ENCODE peak calls at places on chromosome X, in five cellular contexts. B, S, L, E and N are unnamed samples.

GRCh38 chrX:36867143-36867542 is 141.0 kb upstream of the FAM47C start:
- DNase-seq in L (no peak), S (peak; percentile 9), B (peak; percentile 2), E (peak; percentile 46), N (peak; percentile 2)

GRCh38 chrX:153410328-153410727 is 944 bp upstream of the ZFP92 start:
- DNase-seq in B (no peak), S (no peak), L (no peak), E (no peak), N (no peak)

GRCh38 chrX:101595739-101596419 is 21.9 kb downstream of the ARMCX6 start:
- DNase-seq in L (no peak), S (peak; percentile 79), E (peak; percentile 60), B (peak; percentile 64), N (peak; percentile 41)

GRCh38 chrX:38215141-38215540 is 5.5 kb downstream of the SRPX start:
- DNase-seq in E (no peak), S (no peak), B (peak; percentile 90), L (no peak), N (no peak)

GRCh38 chrX:136380010-136380769 is 79.4 kb downstream of the ADGRG4 start:
- DNase-seq in L (no peak), B (no peak), E (no peak), S (no peak), N (no peak)

GRCh38 chrX:100368167-100368566 is 41.9 kb downstream of the PCDH19 start:
- DNase-seq in L (no peak), S (no peak), B (no peak), E (peak; percentile 42), N (peak; percentile 12)

GRCh38 chrX:139759637-139760036 is 51.7 kb upstream of the MCF2 start:
- DNase-seq in L (no peak), S (peak; percentile 27), B (peak; percentile 14), E (peak; percentile 24), N (no peak)

GRCh38 chrX:9597361-9598035 is 132.6 kb downstream of the TBL1X start:
- DNase-seq in E (no peak), B (no peak), S (no peak), L (no peak), N (no peak)

GRCh38 chrX:139642241-139642927 is 65.6 kb downstream of the MCF2 start:
- DNase-seq in S (no peak), B (peak; percentile 36), E (peak; percentile 71), L (no peak), N (no peak)

GRCh38 chrX:107205770-107206696 is at the start of the genes DNAAF6 and NUP62CL:
- DNase-seq in S (no peak), E (peak; percentile 93), L (peak; percentile 55), B (peak; percentile 18), N (peak; percentile 55)

GRCh38 chrX:153456161-153456560 is 10.3 kb upstream of the TREX2 start:
- DNase-seq in B (no peak), E (no peak), S (no peak), L (peak; percentile 62), N (no peak)

GRCh38 chrX:15471016-15471415 is 22.1 kb downstream of the PIR start:
- DNase-seq in L (peak; percentile 51), S (peak; percentile 50), E (peak; percentile 74), B (peak; percentile 57), N (peak; percentile 67)

GRCh38 chrX:72121381-72121780 is 10.3 kb downstream of the RTL5 start:
- DNase-seq in L (peak; percentile 72), S (peak; percentile 32), E (no peak), B (peak; percentile 86), N (no peak)

GRCh38 chrX:43940811-43941210 is 32.4 kb downstream of the NDP start:
- DNase-seq in B (peak; percentile 71), E (no peak), L (no peak), S (peak; percentile 18), N (no peak)

GRCh38 chrX:40005290-40006011 is 92.3 kb downstream of the BCOR start:
- DNase-seq in S (no peak), L (no peak), E (peak; percentile 28), B (no peak), N (no peak)

GRCh38 chrX:104166735-104167436 is 633 bp downstream of the FAM199X start:
- DNase-seq in L (no peak), E (no peak), S (no peak), B (no peak), N (no peak)

GRCh38 chrX:2220296-2220695 is 280.5 kb downstream of the DHRSX start:
- DNase-seq in B (no peak), E (no peak), L (no peak), S (no peak), N (no peak)

GRCh38 chrX:153478746-153479145 is 8.4 kb upstream of the HAUS7 start:
- DNase-seq in L (no peak), B (no peak), E (no peak), S (no peak), N (no peak)

GRCh38 chrX:121013897-121014455 is 28.4 kb upstream of the CT47A1 start:
- DNase-seq in B (no peak), S (no peak), L (no peak), E (no peak), N (no peak)

GRCh38 chrX:96182366-96182765 is 502.3 kb upstream of the DIAPH2 start:
- DNase-seq in E (peak; percentile 38), B (no peak), S (peak; percentile 2), L (no peak), N (peak; percentile 9)

GRCh38 chrX:39484669-39485068 is 613.1 kb downstream of the BCOR start:
- DNase-seq in E (no peak), L (no peak), S (no peak), B (no peak), N (no peak)

GRCh38 chrX:150664290-150664689 is 28.9 kb upstream of the MTMR1 start:
- DNase-seq in L (no peak), S (no peak), B (no peak), E (no peak), N (no peak)

GRCh38 chrX:103629295-103630170 is 758 bp downstream of the TCEAL1 start:
- DNase-seq in E (peak; percentile 85), B (peak; percentile 75), S (peak; percentile 53), L (peak; percentile 75), N (peak; percentile 49)

GRCh38 chrX:120302434-120302833 is 8.8 kb downstream of the TMEM255A start:
- DNase-seq in E (peak; percentile 4), L (no peak), S (no peak), B (no peak), N (no peak)

GRCh38 chrX:109485470-109486340 is 3.8 kb upstream of the GUCY2F start:
- DNase-seq in L (peak; percentile 64), S (peak; percentile 48), E (peak; percentile 82), B (peak; percentile 44), N (peak; percentile 76)

GRCh38 chrX:40199704-40200103 is 101.9 kb upstream of the BCOR start:
- DNase-seq in B (no peak), L (no peak), S (peak; percentile 1), E (no peak), N (no peak)

GRCh38 chrX:9948406-9948805 is 18.8 kb upstream of the CLDN34 start:
- DNase-seq in S (no peak), L (no peak), B (peak; percentile 53), E (no peak), N (no peak)

GRCh38 chrX:72105436-72105835 is 26.3 kb downstream of the RTL5 start:
- DNase-seq in L (no peak), E (no peak), B (no peak), S (no peak), N (no peak)

DNA sequence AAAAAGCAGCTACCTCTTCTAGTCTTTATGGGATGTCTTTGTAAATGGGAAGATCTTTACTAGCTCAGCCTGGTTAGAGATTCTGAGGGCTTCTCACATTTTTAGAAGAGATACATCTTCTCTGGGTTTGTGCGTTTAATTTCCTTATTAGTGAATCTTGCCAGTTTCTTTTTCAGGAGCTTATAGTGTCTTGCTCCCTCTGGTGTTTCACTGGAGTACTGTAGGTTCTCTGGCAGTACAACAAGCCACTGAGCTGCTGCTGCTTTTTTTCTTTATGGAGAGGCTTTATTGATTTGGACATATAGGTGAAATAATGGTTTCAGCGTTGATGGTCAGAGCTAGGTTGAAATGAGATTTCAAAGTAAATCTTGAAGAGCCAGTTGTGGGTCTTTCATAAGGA is 82.9 kb downstream of the LAS1L start:
- DNase-seq in L (no peak), E (peak; percentile 42), S (peak; percentile 1), B (peak; percentile 8), N (peak; percentile 21)
- TF ChIP-seq CTCF in L (no peak), E (peak; percentile 61), S (peak; percentile 73), B (peak; percentile 19), N (peak; percentile 66)

DNA sequence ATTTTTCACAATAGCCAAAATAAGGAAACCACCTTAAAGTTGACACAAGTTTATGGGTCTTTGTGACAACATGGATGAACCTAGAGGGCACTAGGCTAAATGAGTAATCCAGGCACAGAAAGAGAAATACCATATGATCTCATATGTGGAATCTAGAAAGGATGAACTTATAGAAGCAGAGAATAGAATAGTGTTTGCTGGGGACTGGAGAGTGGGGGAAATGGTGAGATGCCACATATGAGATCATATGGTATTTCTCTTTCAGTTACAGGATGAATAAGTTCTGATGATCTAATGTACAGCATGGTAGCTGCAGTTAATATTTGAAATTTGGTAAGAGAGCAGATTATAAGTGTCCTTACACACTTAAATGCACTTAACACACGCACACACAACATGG is 35.9 kb downstream of the F8A2 start:
- DNase-seq in B (no peak), S (no peak), L (no peak), E (no peak), N (no peak)
- TF ChIP-seq CTCF in B (no peak), S (no peak), L (no peak), E (no peak), N (no peak)

GRCh38 chrX:69290327-69290726 is 125.1 kb upstream of the PJA1 start:
- DNase-seq in B (no peak), L (no peak), E (no peak), S (no peak), N (no peak)

GRCh38 chrX:69291111-69291510 is 125.9 kb upstream of the PJA1 start:
- DNase-seq in L (no peak), S (no peak), B (peak; percentile 5), E (no peak), N (no peak)

GRCh38 chrX:69287025-69287540 is 121.8 kb upstream of the PJA1 start:
- DNase-seq in L (no peak), B (no peak), E (no peak), S (no peak), N (no peak)

GRCh38 chrX:69289839-69290123 is 124.5 kb upstream of the PJA1 start:
- DNase-seq in E (no peak), L (no peak), B (no peak), S (no peak), N (no peak)

DNA sequence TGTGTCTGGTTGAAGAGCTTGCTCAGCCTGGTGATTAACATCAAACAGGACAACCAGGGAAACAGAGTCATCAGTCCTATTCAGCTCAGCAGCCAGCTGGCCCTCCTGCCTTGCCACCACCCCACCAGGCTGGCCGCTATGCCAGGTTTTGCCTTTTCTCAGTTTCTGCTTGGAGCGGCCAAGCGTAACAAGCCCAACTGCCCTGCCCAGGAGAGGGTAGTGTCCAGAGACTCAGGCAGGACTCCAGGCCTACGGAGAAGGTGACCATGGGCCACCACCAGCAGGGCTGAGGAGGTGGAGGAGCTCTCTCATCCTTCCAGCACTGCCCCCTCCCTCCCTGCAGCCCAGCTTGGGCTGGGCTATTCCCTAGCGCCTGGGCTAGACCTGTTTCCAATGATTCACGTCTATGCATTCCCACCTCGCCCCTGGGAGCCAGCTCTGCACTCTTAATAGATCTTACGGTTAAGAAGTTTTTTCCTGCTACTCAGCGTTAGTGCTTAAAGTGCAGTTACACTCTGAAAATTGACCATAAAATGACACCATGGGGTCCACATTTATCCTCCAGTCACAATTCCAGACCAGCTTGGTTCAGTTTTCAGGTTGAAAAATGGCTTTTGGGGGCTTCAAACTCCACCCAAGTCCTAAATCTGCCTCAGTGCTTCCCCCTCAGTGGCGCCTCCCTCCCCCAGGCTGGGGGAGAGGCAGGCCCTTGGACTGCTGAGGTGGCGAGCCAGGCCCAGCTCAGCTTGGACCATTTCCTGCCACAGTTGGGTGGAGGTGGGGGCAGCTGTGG is 124.0 kb upstream of the PJA1 start:
- DNase-seq in B (no peak), L (no peak), S (no peak), E (no peak), N (no peak)
- TF ChIP-seq CTCF in B (no peak), L (no peak), S (no peak), E (no peak), N (no peak)

GRCh38 chrX:18410038-18410437 is 15.4 kb upstream of the CDKL5 start:
- DNase-seq in E (peak; percentile 15), L (no peak), B (peak; percentile 41), S (peak; percentile 35), N (no peak)
- TF ChIP-seq CTCF in E (peak; percentile 47), L (no peak), B (peak; percentile 19), S (peak; percentile 51), N (peak; percentile 52)